ENCODE peak calls at places on chromosomes 11 and 22, in nine cellular contexts. G is HepG2, C is MM.1S, S is heart left ventricle, A is tibial artery, H is thoracic aorta, K is tibial nerve, B is IMR-90, J is lung. U is an unnamed sample.

GRCh38 chr11:63667993-63668392 is 3.2 kb downstream of the ATL3 start:
- DNase-seq in G (no peak), C (no peak), S (no peak), A (no peak), H (no peak), K (no peak), B (peak), J (no peak), U (no peak)

GRCh38 chr11:95910638-95911368 is 13.1 kb downstream of the MTMR2 start:
- DNase-seq in G (no peak), C (no peak), S (no peak), A (no peak), H (no peak), K (no peak), B (no peak), J (no peak), U (no peak)

GRCh38 chr11:72239849-72240460 is 4.0 kb downstream of the PHOX2A start:
- DNase-seq in G (no peak), C (no peak), S (peak), A (no peak), H (no peak), K (no peak), B (no peak), J (peak), U (no peak)

GRCh38 chr11:59668188-59668949 is 468 bp downstream of the PATL1 start:
- DNase-seq in G (peak), C (peak), S (peak), A (peak), H (peak), K (peak), B (peak), J (peak), U (peak)

GRCh38 chr22:35893698-35894097 is 134.9 kb downstream of the RBFOX2 start:
- DNase-seq in G (no peak), C (no peak), S (peak), A (no peak), H (no peak), K (no peak), B (peak), J (no peak), U (no peak)

GRCh38 chr11:94706211-94706610 is 61.9 kb upstream of the AMOTL1 start:
- DNase-seq in G (no peak), C (no peak), S (peak), A (no peak), H (no peak), K (no peak), B (peak), J (no peak), U (no peak)

GRCh38 chr22:26483439-26484359 is at the start of the genes HPS4 and SRRD:
- DNase-seq in G (peak), C (peak), S (peak), A (peak), H (peak), K (peak), B (peak), J (peak), U (peak)

GRCh38 chr11:75352417-75353206 is 1.2 kb upstream of the ARRB1 start:
- DNase-seq in G (no peak), C (no peak), S (no peak), A (peak), H (no peak), K (no peak), B (no peak), J (peak), U (peak)

GRCh38 chr11:843818-844692 is 1.4 kb downstream of the TSPAN4 start:
- DNase-seq in G (peak), C (no peak), S (peak), A (peak), H (peak), K (peak), B (peak), J (peak), U (peak)

GRCh38 chr11:35077709-35078695 is 61.0 kb upstream of the CD44 start:
- DNase-seq in G (no peak), C (peak), S (no peak), A (no peak), H (no peak), K (no peak), B (peak), J (no peak), U (no peak)

GRCh38 chr22:28670153-28670552 is 9.5 kb downstream of the TTC28 start:
- DNase-seq in G (no peak), C (no peak), S (no peak), A (no peak), H (no peak), K (no peak), B (no peak), J (no peak), U (no peak)

GRCh38 chr22:44182591-44183588 is 2.2 kb downstream of the PARVG start:
- DNase-seq in G (no peak), C (no peak), S (peak), A (peak), H (no peak), K (no peak), B (no peak), J (peak), U (no peak)

GRCh38 chr22:30150212-30150611 is 69.9 kb downstream of the HORMAD2 start:
- DNase-seq in G (no peak), C (no peak), S (no peak), A (no peak), H (no peak), K (no peak), B (no peak), J (no peak), U (no peak)

GRCh38 chr11:31786996-31787685 is 24.0 kb downstream of the PAX6 start:
- DNase-seq in G (no peak), C (no peak), S (no peak), A (no peak), H (no peak), K (no peak), B (no peak), J (no peak), U (no peak)

GRCh38 chr22:43094085-43094484 is 4.9 kb upstream of the TTLL1 start:
- DNase-seq in G (peak), C (no peak), S (peak), A (no peak), H (no peak), K (no peak), B (peak), J (no peak), U (no peak)

GRCh38 chr11:78022397-78023396 is at the start of gene KCTD14:
- DNase-seq in G (peak), C (no peak), S (no peak), A (no peak), H (no peak), K (no peak), B (no peak), J (peak), U (no peak)

GRCh38 chr11:90222152-90222458 is 744 bp downstream of the CHORDC1 start:
- DNase-seq in G (no peak), C (peak), S (no peak), A (no peak), H (no peak), K (no peak), B (no peak), J (no peak), U (no peak)

GRCh38 chr11:100753562-100753961 is 66.5 kb downstream of the ARHGAP42 start:
- DNase-seq in G (no peak), C (no peak), S (no peak), A (no peak), H (no peak), K (no peak), B (no peak), J (no peak), U (no peak)

GRCh38 chr11:75821202-75821601 is 6.2 kb downstream of the UVRAG start:
- DNase-seq in G (no peak), C (no peak), S (no peak), A (no peak), H (no peak), K (no peak), B (no peak), J (no peak), U (no peak)

GRCh38 chr22:47283616-47284270 is 521.3 kb downstream of the TBC1D22A start:
- DNase-seq in G (no peak), C (no peak), S (no peak), A (no peak), H (no peak), K (no peak), B (no peak), J (no peak), U (no peak)

GRCh38 chr11:130037058-130037457 is 32.6 kb upstream of the APLP2 start:
- DNase-seq in G (peak), C (no peak), S (no peak), A (no peak), H (no peak), K (no peak), B (peak), J (no peak), U (no peak)

GRCh38 chr11:13160302-13160701 is 117.3 kb upstream of the BMAL1 start:
- DNase-seq in G (no peak), C (no peak), S (no peak), A (no peak), H (no peak), K (no peak), B (no peak), J (no peak), U (no peak)

GRCh38 chr11:26675233-26675928 is 46.5 kb downstream of the SLC5A12 start:
- DNase-seq in G (no peak), C (peak), S (no peak), A (no peak), H (no peak), K (no peak), B (no peak), J (no peak), U (no peak)
- H3K4me3 ChIP-seq in G (no peak), C (peak), S (no peak), A (no peak), H (no peak), K (no peak), B (no peak), J (no peak), U (no peak)

DNA sequence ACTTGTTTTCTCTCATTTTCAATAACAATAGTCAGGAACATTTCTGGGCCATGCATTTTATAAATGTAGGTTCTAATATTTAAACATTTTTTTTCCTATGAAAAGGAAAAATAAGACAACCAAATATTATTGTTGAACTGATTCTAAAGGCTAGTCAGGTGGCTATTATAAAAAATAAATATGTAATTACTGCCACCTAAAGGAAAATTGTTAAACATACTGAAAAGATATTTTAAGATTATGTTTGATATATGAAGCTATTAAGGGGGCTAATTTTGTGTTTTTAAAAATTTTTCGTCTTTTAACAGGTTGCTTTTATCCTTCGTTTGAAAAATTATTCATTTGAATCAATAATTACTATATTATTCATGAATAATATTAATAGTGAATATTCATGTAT is 62.2 kb upstream of the FDX1 start:
- DNase-seq in G (no peak), C (peak), S (no peak), A (no peak), H (no peak), K (no peak), B (no peak), J (no peak), U (no peak)
- TF ChIP-seq CTCF in G (no peak), C (no peak), S (peak), A (no peak), H (no peak), K (peak), B (peak), J (no peak), U (no peak)

GRCh38 chr11:9662273-9662672 is 1.6 kb upstream of the SWAP70 start:
- DNase-seq in G (no peak), C (no peak), S (peak), A (peak), H (no peak), K (no peak), B (no peak), J (no peak), U (no peak)
- H3K27ac ChIP-seq in G (no peak), C (no peak), S (no peak), A (peak), H (peak), K (peak), B (no peak), J (no peak), U (no peak)

DNA sequence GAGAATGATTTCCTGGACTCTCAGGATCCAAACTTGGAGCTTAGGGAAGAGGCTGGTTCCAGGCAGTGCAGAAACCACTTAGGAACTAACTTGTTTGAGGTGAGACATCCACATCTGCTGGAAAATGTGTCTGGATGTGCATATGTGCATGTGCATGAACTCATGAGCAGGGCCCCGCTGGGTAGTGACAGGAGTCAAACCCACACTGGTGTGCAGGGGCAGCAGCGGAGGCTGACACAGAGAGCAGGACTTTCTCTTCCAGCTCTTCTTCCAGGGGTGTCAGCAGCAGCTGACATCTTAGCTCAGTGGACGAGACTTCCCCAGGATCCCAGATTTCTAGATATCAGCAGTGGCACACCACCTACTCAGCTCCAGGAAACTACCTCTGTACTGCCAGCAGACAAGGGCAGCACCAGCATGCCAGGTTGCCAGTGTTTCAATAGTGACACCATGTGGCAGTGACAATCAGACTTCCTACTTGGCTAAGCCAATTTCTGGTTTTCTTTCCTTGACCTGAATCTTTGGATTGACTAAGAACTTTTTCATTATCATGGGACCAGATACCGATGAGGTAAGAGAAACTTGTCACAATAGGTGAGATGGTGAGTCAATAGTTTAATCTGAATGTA is 227.5 kb upstream of the ZC3H12C start:
- DNase-seq in G (no peak), C (no peak), S (no peak), A (no peak), H (no peak), K (no peak), B (no peak), J (no peak), U (no peak)
- H3K4me3 ChIP-seq in G (no peak), C (no peak), S (no peak), A (no peak), H (no peak), K (no peak), B (no peak), J (no peak), U (no peak)

DNA sequence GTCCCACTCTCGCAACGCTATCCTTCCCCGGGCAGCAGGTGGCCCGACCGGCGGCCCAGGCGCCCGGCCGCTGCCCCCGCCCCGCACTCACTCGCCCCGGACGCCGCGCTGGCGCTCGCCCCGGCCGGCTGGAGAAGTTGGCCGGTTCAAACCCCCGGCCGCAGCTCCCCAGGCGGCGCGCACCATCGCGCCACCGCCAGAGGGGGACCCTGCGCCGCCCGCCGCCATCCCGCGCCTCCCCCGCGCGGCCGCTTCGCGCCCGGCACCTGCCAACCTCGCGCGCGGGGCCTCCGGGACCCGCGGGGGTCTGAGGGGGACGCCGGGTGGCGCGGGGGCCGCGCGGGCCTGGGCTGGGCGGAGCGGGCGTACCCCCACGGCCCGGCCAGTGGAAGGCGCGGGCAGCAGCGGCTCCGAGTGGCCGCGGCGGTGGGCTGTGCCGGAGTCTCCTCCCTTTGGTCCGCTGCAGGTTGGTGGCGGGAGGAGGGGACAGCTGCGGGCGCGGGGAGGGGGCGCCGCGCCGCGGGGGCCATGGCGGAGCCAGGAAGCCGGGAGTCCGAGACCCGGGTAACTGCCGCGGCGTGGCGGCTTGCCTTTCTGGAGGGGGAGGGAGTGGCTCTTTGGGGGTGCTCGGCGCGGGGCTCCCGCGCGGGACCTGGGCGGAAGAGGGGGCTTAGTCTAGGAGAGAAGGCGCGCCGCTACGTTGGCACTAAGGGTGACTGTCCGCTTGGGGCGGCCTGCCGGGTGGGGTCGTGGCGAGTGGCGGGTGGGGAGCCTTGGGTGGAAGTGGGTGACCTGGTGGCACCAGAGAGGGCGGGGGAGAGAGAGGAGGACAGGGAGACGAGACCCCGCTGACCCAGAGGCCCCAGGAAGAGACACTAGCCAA is at the start of the genes MPST and TST:
- DNase-seq in G (peak), C (peak), S (peak), A (peak), H (no peak), K (peak), B (peak), J (peak), U (no peak)
- TF ChIP-seq CTCF in G (peak), C (peak), S (no peak), A (peak), H (peak), K (peak), B (peak), J (no peak), U (no peak)

DNA sequence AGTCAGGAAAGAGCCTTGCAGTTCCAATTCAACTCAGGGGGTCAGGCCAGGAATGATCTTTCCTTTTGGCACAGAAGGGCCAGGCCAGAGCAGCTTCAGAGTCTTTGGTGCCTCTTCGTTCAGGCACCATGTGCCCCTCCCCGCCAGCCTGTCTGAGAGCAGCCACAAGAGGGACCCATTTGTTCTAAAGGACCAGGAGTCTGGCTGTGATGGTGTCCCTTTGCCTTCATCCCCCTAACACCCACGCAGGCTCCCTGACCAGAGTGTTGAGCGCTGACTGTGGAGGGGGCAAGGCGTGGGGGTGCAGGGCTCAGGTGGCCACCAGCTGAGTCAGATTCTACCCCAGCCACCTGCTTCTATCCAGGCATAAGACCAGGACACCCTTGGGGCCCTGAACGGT is 156.4 kb downstream of the TTC17 start:
- DNase-seq in G (peak), C (no peak), S (no peak), A (no peak), H (no peak), K (no peak), B (no peak), J (no peak), U (no peak)
- H3K27ac ChIP-seq in G (no peak), C (no peak), S (no peak), A (no peak), H (no peak), K (no peak), B (no peak), J (no peak), U (no peak)

DNA sequence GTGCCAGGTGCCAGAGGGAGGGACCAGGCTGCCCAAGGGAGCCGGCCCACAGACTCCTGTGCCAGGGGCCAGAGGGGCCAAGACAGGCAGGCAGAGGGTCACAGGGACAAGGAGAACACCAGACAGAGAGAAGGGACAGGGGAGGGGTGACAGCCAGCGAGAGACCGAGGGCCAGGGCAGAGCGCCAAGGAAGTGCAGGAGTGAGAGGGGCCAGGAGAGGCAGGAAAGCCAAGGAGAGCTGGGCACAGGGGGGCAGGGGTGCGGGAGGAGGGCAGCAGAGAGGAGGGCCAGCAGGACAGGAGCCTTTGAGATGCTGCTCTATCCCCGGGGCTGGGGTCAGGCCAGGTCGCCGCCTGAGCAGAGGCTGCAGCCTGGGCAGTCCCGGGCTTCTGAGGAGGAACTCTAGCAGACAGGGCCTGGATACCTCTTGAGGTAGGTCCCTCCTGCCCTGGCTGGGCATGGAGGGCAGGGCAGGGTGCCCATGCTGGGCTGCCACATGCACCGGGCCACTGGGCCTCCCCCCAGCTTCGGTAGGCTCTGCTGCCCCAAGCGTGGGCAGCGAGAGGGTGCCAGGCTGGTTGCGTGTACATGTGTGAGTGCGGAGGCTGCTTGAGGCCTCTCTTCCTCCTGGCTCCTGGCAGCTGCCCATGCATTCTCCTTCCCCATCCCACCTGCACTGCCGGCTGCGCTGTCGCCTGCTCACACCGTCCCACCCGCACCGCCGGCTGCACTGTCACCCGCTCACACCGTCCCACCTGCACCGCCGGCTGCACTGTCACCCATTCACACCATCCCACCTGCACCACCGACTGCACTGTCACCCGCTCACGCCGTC is 12.2 kb downstream of the LSP1 start:
- DNase-seq in G (no peak), C (no peak), S (no peak), A (no peak), H (no peak), K (no peak), B (no peak), J (no peak), U (no peak)
- H3K4me3 ChIP-seq in G (no peak), C (no peak), S (peak), A (peak), H (peak), K (no peak), B (no peak), J (no peak), U (peak)